ENCODE peak calls at places on chromosomes 5 and 9, in five cellular contexts. V is kidney glomerular epithelial cell; R is activated CD8-positive, alpha-beta memory T cell treated with anti-CD3 and anti-CD28 coated beads for 1 hour; P is erythroblast; U is stomach. I is an unnamed sample.
A peak's percentile ranks its signal among the peaks of the same experiment; 100 is the strongest.

GRCh38 chr5:124513216-124513615 is 233.2 kb downstream of the ZNF608 start:
- DNase-seq in V (no peak), R (no peak), P (no peak), U (no peak), I (no peak)

GRCh38 chr9:38032266-38032830 is 36.7 kb downstream of the SHB start:
- DNase-seq in V (peak; percentile 50), R (no peak), P (no peak), U (peak; percentile 90), I (no peak)

GRCh38 chr5:34474573-34475021 is 181.5 kb upstream of the RAI14 start:
- DNase-seq in V (peak; percentile 75), R (no peak), P (peak; percentile 28), U (no peak), I (no peak)

GRCh38 chr5:140142802-140143201 is 17.1 kb downstream of the IGIP start:
- DNase-seq in V (no peak), R (no peak), P (no peak), U (no peak), I (no peak)

GRCh38 chr9:37026085-37026935 is 7.8 kb downstream of the PAX5 start:
- DNase-seq in V (no peak), R (no peak), P (no peak), U (no peak), I (no peak)

GRCh38 chr5:56737002-56737621 is 78.2 kb upstream of the MAP3K1 start:
- DNase-seq in V (no peak), R (no peak), P (no peak), U (no peak), I (no peak)

GRCh38 chr9:117258201-117258866 is 156.5 kb downstream of the ASTN2 start:
- DNase-seq in V (no peak), R (no peak), P (no peak), U (no peak), I (no peak)

GRCh38 chr9:469672-470040 is 255.0 kb downstream of the DOCK8 start:
- DNase-seq in V (no peak), R (no peak), P (no peak), U (peak; percentile 27), I (no peak)

GRCh38 chr5:21693591-21693990 is 1159.6 kb downstream of the CDH12 start:
- DNase-seq in V (no peak), R (no peak), P (no peak), U (no peak), I (no peak)

GRCh38 chr5:52995914-52996313 is 6.8 kb downstream of the ITGA2 start:
- DNase-seq in V (no peak), R (no peak), P (no peak), U (no peak), I (no peak)